ENCODE peak calls at places on chromosomes 7 and 10, in six cellular contexts. One of them, this sample, is unnamed.
A peak's percentile ranks its signal among the peaks of the same experiment; 100 is the strongest.

GRCh38 chr10:63664341-63664885 is 143.2 kb downstream of the REEP3 start:
- DNase-seq in body of pancreas: no peak
- DNase-seq in fibroblast of the aortic adventitia: no peak
- DNase-seq in endothelial cell of umbilical vein: no peak
- DNase-seq in cardiac fibroblast: no peak
- DNase-seq in cardiac muscle cell: no peak
- DNase-seq in this sample: peak; percentile 66

GRCh38 chr10:26432938-26433337 is 5.2 kb upstream of the APBB1IP start:
- DNase-seq in body of pancreas: no peak
- DNase-seq in fibroblast of the aortic adventitia: peak; percentile 1
- DNase-seq in endothelial cell of umbilical vein: no peak
- DNase-seq in cardiac fibroblast: no peak
- DNase-seq in cardiac muscle cell: no peak
- DNase-seq in this sample: no peak

GRCh38 chr7:151542606-151543130 is 23.0 kb upstream of the RHEB start:
- DNase-seq in body of pancreas: no peak
- DNase-seq in fibroblast of the aortic adventitia: no peak
- DNase-seq in endothelial cell of umbilical vein: no peak
- DNase-seq in cardiac fibroblast: no peak
- DNase-seq in cardiac muscle cell: no peak
- DNase-seq in this sample: no peak

GRCh38 chr10:97185326-97186058 is at the start of gene SLIT1:
- DNase-seq in body of pancreas: peak; percentile 16
- DNase-seq in fibroblast of the aortic adventitia: no peak
- DNase-seq in endothelial cell of umbilical vein: no peak
- DNase-seq in cardiac fibroblast: no peak
- DNase-seq in cardiac muscle cell: peak; percentile 68
- DNase-seq in this sample: no peak

GRCh38 chr10:103854687-103855423 is 521 bp downstream of the SH3PXD2A start:
- DNase-seq in body of pancreas: no peak
- DNase-seq in fibroblast of the aortic adventitia: peak; percentile 41
- DNase-seq in endothelial cell of umbilical vein: peak; percentile 27
- DNase-seq in cardiac fibroblast: peak; percentile 50
- DNase-seq in cardiac muscle cell: peak; percentile 70
- DNase-seq in this sample: no peak

GRCh38 chr10:49572594-49573114 is 33.7 kb upstream of the ERCC6 start:
- DNase-seq in body of pancreas: no peak
- DNase-seq in fibroblast of the aortic adventitia: no peak
- DNase-seq in endothelial cell of umbilical vein: no peak
- DNase-seq in cardiac fibroblast: no peak
- DNase-seq in cardiac muscle cell: no peak
- DNase-seq in this sample: no peak

GRCh38 chr10:123637326-123637880 is 28.8 kb upstream of the GPR26 start:
- DNase-seq in body of pancreas: no peak
- DNase-seq in fibroblast of the aortic adventitia: no peak
- DNase-seq in endothelial cell of umbilical vein: no peak
- DNase-seq in cardiac fibroblast: no peak
- DNase-seq in cardiac muscle cell: no peak
- DNase-seq in this sample: no peak

GRCh38 chr7:72446566-72447462 is 34.7 kb upstream of the CALN1 start:
- DNase-seq in body of pancreas: no peak
- DNase-seq in fibroblast of the aortic adventitia: no peak
- DNase-seq in endothelial cell of umbilical vein: no peak
- DNase-seq in cardiac fibroblast: no peak
- DNase-seq in cardiac muscle cell: no peak
- DNase-seq in this sample: no peak

GRCh38 chr7:142459557-142459963 is 201.7 kb upstream of the PRSS58 start:
- DNase-seq in body of pancreas: peak; percentile 21
- DNase-seq in fibroblast of the aortic adventitia: peak; percentile 89
- DNase-seq in endothelial cell of umbilical vein: peak; percentile 54
- DNase-seq in cardiac fibroblast: peak; percentile 87
- DNase-seq in cardiac muscle cell: peak; percentile 53
- DNase-seq in this sample: peak; percentile 27

GRCh38 chr10:12656518-12657142 is 307.3 kb downstream of the CAMK1D start:
- DNase-seq in body of pancreas: no peak
- DNase-seq in fibroblast of the aortic adventitia: peak; percentile 75
- DNase-seq in endothelial cell of umbilical vein: peak; percentile 58
- DNase-seq in cardiac fibroblast: peak; percentile 74
- DNase-seq in cardiac muscle cell: peak; percentile 58
- DNase-seq in this sample: peak; percentile 56

GRCh38 chr7:88500146-88500545 is 193.5 kb upstream of the STEAP4 start:
- DNase-seq in body of pancreas: no peak
- DNase-seq in fibroblast of the aortic adventitia: no peak
- DNase-seq in endothelial cell of umbilical vein: no peak
- DNase-seq in cardiac fibroblast: no peak
- DNase-seq in cardiac muscle cell: peak; percentile 72
- DNase-seq in this sample: no peak

GRCh38 chr7:98400538-98401427 is at the start of gene BAIAP2L1:
- DNase-seq in body of pancreas: peak; percentile 99
- DNase-seq in fibroblast of the aortic adventitia: peak; percentile 45
- DNase-seq in endothelial cell of umbilical vein: peak; percentile 60
- DNase-seq in cardiac fibroblast: peak; percentile 68
- DNase-seq in cardiac muscle cell: peak; percentile 96
- DNase-seq in this sample: peak; percentile 56

GRCh38 chr10:77226020-77226419 is 411.6 kb downstream of the KCNMA1 start:
- DNase-seq in body of pancreas: no peak
- DNase-seq in fibroblast of the aortic adventitia: no peak
- DNase-seq in endothelial cell of umbilical vein: no peak
- DNase-seq in cardiac fibroblast: no peak
- DNase-seq in cardiac muscle cell: no peak
- DNase-seq in this sample: no peak

GRCh38 chr7:1349351-1349761 is 109.9 kb downstream of the MICALL2 start:
- DNase-seq in body of pancreas: no peak
- DNase-seq in fibroblast of the aortic adventitia: no peak
- DNase-seq in endothelial cell of umbilical vein: no peak
- DNase-seq in cardiac fibroblast: no peak
- DNase-seq in cardiac muscle cell: no peak
- DNase-seq in this sample: no peak

GRCh38 chr7:88337556-88337955 is 30.9 kb upstream of the STEAP4 start:
- DNase-seq in body of pancreas: no peak
- DNase-seq in fibroblast of the aortic adventitia: peak; percentile 47
- DNase-seq in endothelial cell of umbilical vein: no peak
- DNase-seq in cardiac fibroblast: peak; percentile 65
- DNase-seq in cardiac muscle cell: no peak
- DNase-seq in this sample: no peak

GRCh38 chr10:86520871-86521619 is 547 bp downstream of the WAPL start:
- DNase-seq in body of pancreas: peak; percentile 58
- DNase-seq in fibroblast of the aortic adventitia: peak; percentile 49
- DNase-seq in endothelial cell of umbilical vein: peak; percentile 41
- DNase-seq in cardiac fibroblast: peak; percentile 68
- DNase-seq in cardiac muscle cell: peak; percentile 60
- DNase-seq in this sample: no peak

GRCh38 chr10:70931168-70931805 is 42.9 kb upstream of the PCBD1 start:
- DNase-seq in body of pancreas: no peak
- DNase-seq in fibroblast of the aortic adventitia: no peak
- DNase-seq in endothelial cell of umbilical vein: no peak
- DNase-seq in cardiac fibroblast: peak; percentile 37
- DNase-seq in cardiac muscle cell: no peak
- DNase-seq in this sample: no peak

GRCh38 chr10:74585231-74586087 is 240.9 kb upstream of the KAT6B start:
- DNase-seq in body of pancreas: peak; percentile 23
- DNase-seq in fibroblast of the aortic adventitia: no peak
- DNase-seq in endothelial cell of umbilical vein: peak; percentile 62
- DNase-seq in cardiac fibroblast: peak; percentile 33
- DNase-seq in cardiac muscle cell: no peak
- DNase-seq in this sample: no peak

GRCh38 chr10:113988535-113988934 is 55.1 kb upstream of the ADRB1 start:
- DNase-seq in body of pancreas: no peak
- DNase-seq in fibroblast of the aortic adventitia: no peak
- DNase-seq in endothelial cell of umbilical vein: no peak
- DNase-seq in cardiac fibroblast: no peak
- DNase-seq in cardiac muscle cell: no peak
- DNase-seq in this sample: no peak

GRCh38 chr10:113991091-113991860 is 52.4 kb upstream of the ADRB1 start:
- DNase-seq in body of pancreas: no peak
- DNase-seq in fibroblast of the aortic adventitia: no peak
- DNase-seq in endothelial cell of umbilical vein: no peak
- DNase-seq in cardiac fibroblast: no peak
- DNase-seq in cardiac muscle cell: no peak
- DNase-seq in this sample: no peak

GRCh38 chr10:113995201-113995600 is 48.5 kb upstream of the ADRB1 start:
- DNase-seq in body of pancreas: no peak
- DNase-seq in fibroblast of the aortic adventitia: no peak
- DNase-seq in endothelial cell of umbilical vein: no peak
- DNase-seq in cardiac fibroblast: no peak
- DNase-seq in cardiac muscle cell: no peak
- DNase-seq in this sample: no peak

GRCh38 chr10:113993489-113993932 is 50.2 kb upstream of the ADRB1 start:
- DNase-seq in body of pancreas: peak; percentile 23
- DNase-seq in fibroblast of the aortic adventitia: peak; percentile 56
- DNase-seq in endothelial cell of umbilical vein: no peak
- DNase-seq in cardiac fibroblast: no peak
- DNase-seq in cardiac muscle cell: no peak
- DNase-seq in this sample: no peak

GRCh38 chr10:113992601-113993011 is 51.1 kb upstream of the ADRB1 start:
- DNase-seq in body of pancreas: peak; percentile 9
- DNase-seq in fibroblast of the aortic adventitia: peak; percentile 11
- DNase-seq in endothelial cell of umbilical vein: no peak
- DNase-seq in cardiac fibroblast: no peak
- DNase-seq in cardiac muscle cell: no peak
- DNase-seq in this sample: no peak
- H3K4me3 ChIP-seq in body of pancreas: no peak overlapping the region
- H3K4me3 ChIP-seq in fibroblast of the aortic adventitia: no peak overlapping the region
- H3K4me3 ChIP-seq in endothelial cell of umbilical vein: no peak overlapping the region
- H3K4me3 ChIP-seq in cardiac fibroblast: no peak overlapping the region
- H3K4me3 ChIP-seq in cardiac muscle cell: no peak overlapping the region
- H3K4me3 ChIP-seq in this sample: no peak overlapping the region

GRCh38 chr10:44347609-44348400 is 37.1 kb downstream of the CXCL12 start:
- DNase-seq in body of pancreas: no peak
- DNase-seq in fibroblast of the aortic adventitia: no peak
- DNase-seq in endothelial cell of umbilical vein: no peak
- DNase-seq in cardiac fibroblast: no peak
- DNase-seq in cardiac muscle cell: no peak
- DNase-seq in this sample: no peak

GRCh38 chr10:44348496-44348895 is 36.4 kb downstream of the CXCL12 start:
- DNase-seq in body of pancreas: no peak
- DNase-seq in fibroblast of the aortic adventitia: no peak
- DNase-seq in endothelial cell of umbilical vein: no peak
- DNase-seq in cardiac fibroblast: no peak
- DNase-seq in cardiac muscle cell: no peak
- DNase-seq in this sample: no peak

GRCh38 chr10:44341901-44342300 is 43.0 kb downstream of the CXCL12 start:
- DNase-seq in body of pancreas: no peak
- DNase-seq in fibroblast of the aortic adventitia: no peak
- DNase-seq in endothelial cell of umbilical vein: no peak
- DNase-seq in cardiac fibroblast: no peak
- DNase-seq in cardiac muscle cell: no peak
- DNase-seq in this sample: no peak

GRCh38 chr10:44343836-44344235 is 41.1 kb downstream of the CXCL12 start:
- DNase-seq in body of pancreas: peak; percentile 76
- DNase-seq in fibroblast of the aortic adventitia: no peak
- DNase-seq in endothelial cell of umbilical vein: no peak
- DNase-seq in cardiac fibroblast: no peak
- DNase-seq in cardiac muscle cell: no peak
- DNase-seq in this sample: no peak

GRCh38 chr10:44344727-44345126 is 40.2 kb downstream of the CXCL12 start:
- DNase-seq in body of pancreas: no peak
- DNase-seq in fibroblast of the aortic adventitia: no peak
- DNase-seq in endothelial cell of umbilical vein: no peak
- DNase-seq in cardiac fibroblast: no peak
- DNase-seq in cardiac muscle cell: no peak
- DNase-seq in this sample: no peak
- TF ChIP-seq CTCF in body of pancreas: no peak
- TF ChIP-seq CTCF in fibroblast of the aortic adventitia: no peak
- TF ChIP-seq CTCF in endothelial cell of umbilical vein: no peak
- TF ChIP-seq CTCF in cardiac fibroblast: no peak
- TF ChIP-seq CTCF in cardiac muscle cell: no peak
- TF ChIP-seq CTCF in this sample: no peak

GRCh38 chr10:126907423-126907970 is 2.3 kb downstream of the DOCK1 start:
- DNase-seq in body of pancreas: no peak
- DNase-seq in fibroblast of the aortic adventitia: no peak
- DNase-seq in endothelial cell of umbilical vein: no peak
- DNase-seq in cardiac fibroblast: no peak
- DNase-seq in cardiac muscle cell: no peak
- DNase-seq in this sample: no peak

GRCh38 chr10:126906704-126907422 is 1.6 kb downstream of the DOCK1 start:
- DNase-seq in body of pancreas: no peak
- DNase-seq in fibroblast of the aortic adventitia: no peak
- DNase-seq in endothelial cell of umbilical vein: no peak
- DNase-seq in cardiac fibroblast: no peak
- DNase-seq in cardiac muscle cell: no peak
- DNase-seq in this sample: no peak

GRCh38 chr10:126904807-126905686 is at the start of gene DOCK1:
- DNase-seq in body of pancreas: peak; percentile 76
- DNase-seq in fibroblast of the aortic adventitia: peak; percentile 61
- DNase-seq in endothelial cell of umbilical vein: peak; percentile 69
- DNase-seq in cardiac fibroblast: peak; percentile 68
- DNase-seq in cardiac muscle cell: peak; percentile 83
- DNase-seq in this sample: no peak

GRCh38 chr10:126904493-126904806 is 778 bp upstream of the DOCK1 start:
- DNase-seq in body of pancreas: no peak
- DNase-seq in fibroblast of the aortic adventitia: no peak
- DNase-seq in endothelial cell of umbilical vein: no peak
- DNase-seq in cardiac fibroblast: no peak
- DNase-seq in cardiac muscle cell: no peak
- DNase-seq in this sample: no peak

DNA sequence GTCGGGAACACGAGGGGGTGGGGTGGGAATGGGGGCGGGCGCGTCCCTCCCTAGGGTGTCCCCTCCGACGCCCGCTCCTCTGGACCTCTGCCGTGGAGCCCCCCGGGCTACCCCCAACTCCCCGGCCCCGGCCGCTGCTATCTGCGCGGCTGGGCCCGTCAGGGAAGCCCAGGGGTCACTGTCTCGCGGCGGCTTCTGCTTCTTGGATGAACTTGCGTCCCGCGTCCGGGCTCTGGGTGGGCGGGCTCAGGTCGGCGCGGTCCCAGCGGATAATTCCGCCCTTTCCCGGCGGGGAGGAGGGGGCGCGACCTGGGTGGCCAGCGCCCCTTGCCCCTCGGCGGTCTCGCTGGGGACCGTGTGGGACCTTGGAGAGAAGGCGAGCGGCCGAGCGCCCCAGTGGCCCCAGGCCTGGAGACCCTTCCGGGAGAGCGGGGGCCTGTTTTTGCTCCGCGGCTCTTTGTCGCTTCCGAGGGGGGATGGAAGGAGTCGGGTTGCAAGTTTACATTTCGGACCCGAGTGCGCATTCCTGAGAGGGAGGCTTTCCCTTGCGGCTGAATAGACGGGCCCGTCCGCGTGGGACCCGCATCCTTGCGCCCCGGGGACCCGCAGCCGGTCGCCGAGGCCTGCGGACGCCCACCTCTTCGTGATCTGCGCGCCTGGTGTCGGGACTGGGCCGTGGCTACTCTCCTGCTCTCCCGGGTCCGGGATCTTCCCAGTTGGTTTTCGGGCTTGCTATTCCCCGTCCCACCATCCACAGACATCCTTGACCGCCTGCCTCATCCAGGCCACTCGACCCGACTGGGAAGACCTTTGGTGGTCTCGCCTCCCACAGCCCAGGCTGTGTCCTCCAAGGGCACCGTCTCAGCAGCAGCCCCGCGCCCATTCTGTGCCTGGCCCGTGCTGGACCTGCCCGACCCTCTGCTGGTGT is 812 bp downstream of the DOCK1 start:
- DNase-seq in body of pancreas: peak; percentile 46
- DNase-seq in fibroblast of the aortic adventitia: peak; percentile 32
- DNase-seq in endothelial cell of umbilical vein: peak; percentile 45
- DNase-seq in cardiac fibroblast: peak; percentile 33
- DNase-seq in cardiac muscle cell: peak; percentile 64
- DNase-seq in this sample: no peak
- H3K4me3 ChIP-seq in body of pancreas: peak overlapping the region; percentile 70
- H3K4me3 ChIP-seq in fibroblast of the aortic adventitia: peak overlapping the region; percentile 76
- H3K4me3 ChIP-seq in endothelial cell of umbilical vein: peak overlapping the region; percentile 71
- H3K4me3 ChIP-seq in cardiac fibroblast: peak overlapping the region; percentile 78
- H3K4me3 ChIP-seq in cardiac muscle cell: peak overlapping the region; percentile 98
- H3K4me3 ChIP-seq in this sample: peak overlapping the region; percentile 75

GRCh38 chr10:7826971-7827370 is 8.7 kb downstream of the TAF3 start:
- DNase-seq in body of pancreas: peak; percentile 90
- DNase-seq in fibroblast of the aortic adventitia: peak; percentile 21
- DNase-seq in endothelial cell of umbilical vein: no peak
- DNase-seq in cardiac fibroblast: peak; percentile 67
- DNase-seq in cardiac muscle cell: peak; percentile 74
- DNase-seq in this sample: no peak
- TF ChIP-seq CTCF in body of pancreas: peak; percentile 41
- TF ChIP-seq CTCF in fibroblast of the aortic adventitia: peak; percentile 30
- TF ChIP-seq CTCF in endothelial cell of umbilical vein: no peak
- TF ChIP-seq CTCF in cardiac fibroblast: peak; percentile 53
- TF ChIP-seq CTCF in cardiac muscle cell: peak; percentile 37
- TF ChIP-seq CTCF in this sample: no peak

This sample was measured in LNCaP clone FGC.